ENCODE peak calls at places on chromosome 17, in six cellular contexts. One of them, this sample, is unnamed.

GRCh38 chr17:10192963-10193362 is 5.4 kb downstream of the GAS7 start:
- DNase-seq in progenitor cell of endocrine pancreas: no peak
- DNase-seq in AG04450: peak; percentile 11
- DNase-seq in H9: no peak
- DNase-seq in lung: no peak
- DNase-seq in germinal center: no peak
- DNase-seq in this sample: peak; percentile 16

GRCh38 chr17:31499771-31500554 is 108.5 kb downstream of the RAB11FIP4 start:
- DNase-seq in progenitor cell of endocrine pancreas: no peak
- DNase-seq in AG04450: no peak
- DNase-seq in H9: peak; percentile 62
- DNase-seq in lung: no peak
- DNase-seq in germinal center: no peak
- DNase-seq in this sample: peak; percentile 30

GRCh38 chr17:83132251-83133081 is 53.1 kb downstream of the METRNL start:
- DNase-seq in progenitor cell of endocrine pancreas: no peak
- DNase-seq in AG04450: no peak
- DNase-seq in H9: peak; percentile 26
- DNase-seq in lung: no peak
- DNase-seq in germinal center: no peak
- DNase-seq in this sample: no peak

GRCh38 chr17:4998027-4998665 is 396 bp downstream of the KIF1C start:
- DNase-seq in progenitor cell of endocrine pancreas: peak; percentile 64
- DNase-seq in AG04450: no peak
- DNase-seq in H9: peak; percentile 72
- DNase-seq in lung: peak; percentile 67
- DNase-seq in germinal center: no peak
- DNase-seq in this sample: no peak

GRCh38 chr17:16997514-16998429 is 25.9 kb upstream of the TNFRSF13B start:
- DNase-seq in progenitor cell of endocrine pancreas: no peak
- DNase-seq in AG04450: no peak
- DNase-seq in H9: no peak
- DNase-seq in lung: no peak
- DNase-seq in germinal center: peak; percentile 55
- DNase-seq in this sample: no peak

GRCh38 chr17:39527220-39527813 is 66.0 kb downstream of the CDK12 start:
- DNase-seq in progenitor cell of endocrine pancreas: no peak
- DNase-seq in AG04450: no peak
- DNase-seq in H9: no peak
- DNase-seq in lung: no peak
- DNase-seq in germinal center: no peak
- DNase-seq in this sample: peak; percentile 29

GRCh38 chr17:64146418-64147109 is 16.6 kb upstream of the ERN1 start:
- DNase-seq in progenitor cell of endocrine pancreas: peak; percentile 20
- DNase-seq in AG04450: no peak
- DNase-seq in H9: peak; percentile 63
- DNase-seq in lung: peak; percentile 64
- DNase-seq in germinal center: peak; percentile 41
- DNase-seq in this sample: peak; percentile 79

GRCh38 chr17:31787857-31788570 is 71.0 kb downstream of the COPRS start:
- DNase-seq in progenitor cell of endocrine pancreas: no peak
- DNase-seq in AG04450: peak; percentile 72
- DNase-seq in H9: no peak
- DNase-seq in lung: peak; percentile 36
- DNase-seq in germinal center: no peak
- DNase-seq in this sample: peak; percentile 93

GRCh38 chr17:31415004-31415454 is 23.6 kb downstream of the RAB11FIP4 start:
- DNase-seq in progenitor cell of endocrine pancreas: no peak
- DNase-seq in AG04450: no peak
- DNase-seq in H9: peak; percentile 76
- DNase-seq in lung: no peak
- DNase-seq in germinal center: no peak
- DNase-seq in this sample: no peak

GRCh38 chr17:36198831-36199465 is 2.4 kb upstream of the CCL3L1 start:
- DNase-seq in progenitor cell of endocrine pancreas: no peak
- DNase-seq in AG04450: no peak
- DNase-seq in H9: no peak
- DNase-seq in lung: no peak
- DNase-seq in germinal center: no peak
- DNase-seq in this sample: no peak

GRCh38 chr17:63039899-63040602 is 74.0 kb downstream of the TANC2 start:
- DNase-seq in progenitor cell of endocrine pancreas: no peak
- DNase-seq in AG04450: no peak
- DNase-seq in H9: no peak
- DNase-seq in lung: no peak
- DNase-seq in germinal center: no peak
- DNase-seq in this sample: peak; percentile 70

GRCh38 chr17:82149401-82150099 is 51.5 kb upstream of the FASN start:
- DNase-seq in progenitor cell of endocrine pancreas: no peak
- DNase-seq in AG04450: no peak
- DNase-seq in H9: no peak
- DNase-seq in lung: no peak
- DNase-seq in germinal center: no peak
- DNase-seq in this sample: no peak

GRCh38 chr17:76558210-76559095 is 18.6 kb downstream of the PRCD start:
- DNase-seq in progenitor cell of endocrine pancreas: no peak
- DNase-seq in AG04450: no peak
- DNase-seq in H9: no peak
- DNase-seq in lung: no peak
- DNase-seq in germinal center: no peak
- DNase-seq in this sample: peak; percentile 54

GRCh38 chr17:72976971-72977767 is 115.3 kb downstream of the SLC39A11 start:
- DNase-seq in progenitor cell of endocrine pancreas: no peak
- DNase-seq in AG04450: peak; percentile 68
- DNase-seq in H9: no peak
- DNase-seq in lung: peak; percentile 32
- DNase-seq in germinal center: peak; percentile 44
- DNase-seq in this sample: peak; percentile 96

GRCh38 chr17:74427048-74427762 is 4.7 kb upstream of the GPRC5C start:
- DNase-seq in progenitor cell of endocrine pancreas: no peak
- DNase-seq in AG04450: no peak
- DNase-seq in H9: peak; percentile 52
- DNase-seq in lung: peak; percentile 59
- DNase-seq in germinal center: no peak
- DNase-seq in this sample: no peak